ENCODE peak calls at places on chromosomes 2 and 18, in nine cellular contexts. W is NCI-H2029 treated with DMSO at 0.1 percent for 48 hours; U is AML-193; H is cardiac muscle cell; F is stimulated activated CD4-positive, alpha-beta T cell treated with anti-CD3 and anti-CD28 coated beads, Interleukin-1b, Interleukin-23, amount 100 ng/mL, for 1 hour; K is foreskin fibroblast; J is B cell; T is heart right ventricle; M is bronchial epithelial cell. I is an unnamed sample.

GRCh38 chr2:65292461-65293127 is 65.0 kb downstream of the ACTR2 start:
- DNase-seq in F (no peak), H (no peak), T (peak), J (no peak), W (no peak), U (no peak), M (no peak), K (peak), I (no peak)

GRCh38 chr2:105872142-105872728 is 127.5 kb downstream of the NCK2 start:
- DNase-seq in K (no peak), U (no peak), F (no peak), J (no peak), W (no peak), T (no peak), H (no peak), M (no peak), I (no peak)

GRCh38 chr2:215363461-215364156 is 51.8 kb downstream of the ATIC start:
- DNase-seq in W (no peak), J (no peak), U (no peak), K (peak), M (no peak), H (no peak), T (no peak), F (no peak), I (no peak)

GRCh38 chr18:46433121-46433826 is 223.7 kb downstream of the LOXHD1 start:
- DNase-seq in J (no peak), U (no peak), F (no peak), T (no peak), H (no peak), K (no peak), M (no peak), W (no peak), I (no peak)

GRCh38 chr2:127700527-127701192 is 637 bp upstream of the SFT2D3 start:
- DNase-seq in K (no peak), F (no peak), M (no peak), U (peak), T (peak), W (no peak), J (peak), H (no peak), I (no peak)

GRCh38 chr2:191012346-191012745 is 1.6 kb downstream of the STAT1 start:
- DNase-seq in K (no peak), U (no peak), M (no peak), T (no peak), W (no peak), F (no peak), H (no peak), J (no peak), I (no peak)

GRCh38 chr2:176999331-176999730 is 213.3 kb upstream of the HNRNPA3 start:
- DNase-seq in U (peak), M (no peak), T (no peak), K (peak), J (no peak), F (no peak), H (no peak), W (no peak), I (no peak)

GRCh38 chr2:239669181-239669898 is 268.5 kb upstream of the HDAC4 start:
- DNase-seq in H (no peak), T (no peak), F (no peak), M (no peak), J (no peak), W (no peak), U (no peak), K (no peak), I (no peak)

GRCh38 chr2:100643906-100644501 is 81.2 kb downstream of the PDCL3 start:
- DNase-seq in M (no peak), J (no peak), K (no peak), W (no peak), F (no peak), H (no peak), T (no peak), U (no peak), I (no peak)

GRCh38 chr2:85330839-85331636 is 3.2 kb upstream of the TGOLN2 start:
- DNase-seq in T (no peak), J (no peak), K (no peak), F (no peak), M (no peak), U (no peak), H (no peak), W (no peak), I (no peak)

GRCh38 chr2:10132043-10132575 is 9.6 kb downstream of the RRM2 start:
- DNase-seq in T (no peak), F (no peak), K (no peak), H (no peak), W (no peak), M (no peak), J (no peak), U (no peak), I (no peak)

GRCh38 chr18:67980241-67980640 is 463.7 kb upstream of the DSEL start:
- DNase-seq in F (no peak), H (no peak), M (no peak), U (no peak), K (no peak), W (no peak), J (no peak), T (no peak), I (no peak)

GRCh38 chr2:27019459-27020336 is 13.1 kb upstream of the TMEM214 start:
- DNase-seq in H (no peak), M (no peak), J (no peak), K (no peak), T (no peak), W (no peak), U (no peak), F (no peak), I (no peak)

GRCh38 chr2:128169933-128170709 is 79.1 kb downstream of the UGGT1 start:
- DNase-seq in K (no peak), U (no peak), W (no peak), J (no peak), T (no peak), M (no peak), H (no peak), F (no peak), I (no peak)

GRCh38 chr18:42746794-42747193 is 368.7 kb downstream of the RIT2 start:
- DNase-seq in M (no peak), U (no peak), J (no peak), T (no peak), H (no peak), F (no peak), W (no peak), K (no peak), I (no peak)

GRCh38 chr2:27282892-27283291 is 663 bp downstream of the TRIM54 start:
- DNase-seq in M (peak), T (no peak), W (no peak), H (peak), F (no peak), K (no peak), U (no peak), J (no peak), I (no peak)

GRCh38 chr2:121197369-121198091 is 87.5 kb downstream of the TFCP2L1 start:
- DNase-seq in U (peak), M (peak), T (peak), K (peak), W (no peak), H (no peak), F (no peak), J (no peak), I (no peak)

GRCh38 chr2:168948621-168949212 is 47.6 kb downstream of the G6PC2 start:
- DNase-seq in M (no peak), W (no peak), T (no peak), F (no peak), J (no peak), U (peak), H (peak), K (peak), I (no peak)

GRCh38 chr2:120914839-120915521 is 179.3 kb downstream of the GLI2 start:
- DNase-seq in F (no peak), J (no peak), W (no peak), U (no peak), T (peak), M (peak), K (peak), H (peak), I (no peak)

GRCh38 chr2:31426096-31426495 is 11.6 kb upstream of the XDH start:
- DNase-seq in H (no peak), U (no peak), T (no peak), J (no peak), W (no peak), K (no peak), F (no peak), M (no peak), I (no peak)

GRCh38 chr2:151043484-151043883 is 218.2 kb downstream of the RBM43 start:
- DNase-seq in W (no peak), K (peak), F (no peak), H (no peak), J (no peak), U (no peak), M (peak), T (no peak), I (no peak)

GRCh38 chr2:28547223-28547860 is 51.5 kb downstream of the PLB1 start:
- DNase-seq in T (no peak), W (no peak), M (no peak), K (no peak), U (no peak), H (no peak), J (no peak), F (no peak), I (no peak)

GRCh38 chr2:46539327-46540276 is 60.2 kb downstream of the TMEM247 start:
- DNase-seq in U (no peak), J (no peak), T (no peak), W (no peak), M (peak), K (no peak), F (no peak), H (no peak), I (no peak)

GRCh38 chr18:43596106-43596712 is 318.9 kb upstream of the SYT4 start:
- DNase-seq in T (no peak), J (no peak), K (peak), H (peak), U (peak), F (no peak), W (peak), M (peak), I (no peak)

GRCh38 chr2:157364257-157364974 is 38.8 kb upstream of the ERMN start:
- DNase-seq in K (no peak), W (no peak), U (no peak), H (no peak), T (no peak), M (no peak), J (no peak), F (no peak), I (no peak)

GRCh38 chr2:31170071-31170698 is 31.9 kb upstream of the GALNT14 start:
- DNase-seq in W (peak), U (peak), M (peak), F (no peak), J (peak), K (peak), H (peak), T (peak), I (no peak)

GRCh38 chr2:173159794-173160463 is 84.3 kb downstream of the MAP3K20 start:
- DNase-seq in J (no peak), F (no peak), K (peak), W (no peak), T (peak), H (peak), U (peak), M (peak), I (no peak)

GRCh38 chr18:48813833-48814489 is 136.8 kb downstream of the SMAD7 start:
- DNase-seq in M (peak), H (no peak), W (no peak), K (no peak), J (peak), F (no peak), U (no peak), T (no peak), I (no peak)

GRCh38 chr18:9434240-9434701 is 41.0 kb upstream of the RALBP1 start:
- DNase-seq in F (no peak), M (no peak), U (no peak), W (no peak), T (no peak), J (no peak), K (no peak), H (no peak), I (no peak)

GRCh38 chr2:85796549-85797262 is 42.9 kb downstream of the ATOH8 start:
- DNase-seq in F (no peak), J (no peak), T (peak), W (no peak), H (no peak), U (no peak), K (no peak), M (no peak), I (no peak)

GRCh38 chr2:197504000-197504399 is 3.8 kb downstream of the HSPE1 start:
- DNase-seq in M (no peak), U (no peak), T (no peak), W (no peak), F (no peak), K (no peak), H (no peak), J (no peak), I (no peak)

GRCh38 chr18:2826581-2826980 is 20.2 kb upstream of the EMILIN2 start:
- DNase-seq in U (no peak), T (peak), M (no peak), W (no peak), J (no peak), K (peak), F (no peak), H (peak), I (no peak)

GRCh38 chr2:70935468-70936164 is at the start of gene ATP6V1B1:
- DNase-seq in M (no peak), F (no peak), H (peak), K (no peak), U (no peak), W (peak), T (no peak), J (no peak), I (no peak)

I was measured in mesothelial cell of epicardium.